ENCODE peak calls at places on chromosomes 16 and 17, in ten cellular contexts. G is hepatocyte; C is endothelial cell of umbilical vein; U is SJCRH30; M is naive thymus-derived CD4-positive, alpha-beta T cell; R is Peyer's patch; X is transverse colon; Y is adrenal gland; H is left ventricle myocardium inferior; A is CD8-positive, alpha-beta T cell. E is an unnamed sample. For H3K4me1 and H3K27me3, the result is how much of the 10 kb centered on the place peaks cover.

GRCh38 chr17:4980644-4981216 is 6.7 kb downstream of the CAMTA2 start:
- DNase-seq in G (peak), C (peak), U (peak), M (peak), R (peak), X (no peak), Y (no peak), H (no peak), A (peak), E (peak)

GRCh38 chr17:39753514-39754160 is 15.9 kb downstream of the GRB7 start:
- DNase-seq in G (peak), C (no peak), U (no peak), M (peak), R (peak), X (peak), Y (peak), H (peak), A (peak), E (peak)

GRCh38 chr16:17382514-17382913 is 88.2 kb downstream of the XYLT1 start:
- DNase-seq in G (no peak), C (no peak), U (no peak), M (no peak), R (no peak), X (no peak), Y (no peak), H (no peak), A (no peak), E (peak)

GRCh38 chr17:5446786-5447185 is 7.8 kb upstream of the C1QBP start:
- DNase-seq in G (no peak), C (no peak), U (no peak), M (no peak), R (no peak), X (no peak), Y (no peak), H (no peak), A (no peak), E (no peak)

GRCh38 chr17:82943339-82943738 is 103.5 kb upstream of the ZNF750 start:
- DNase-seq in G (no peak), C (no peak), U (no peak), M (no peak), R (no peak), X (no peak), Y (no peak), H (peak), A (no peak), E (no peak)

GRCh38 chr17:78998311-78999055 is 11.1 kb downstream of the CANT1 start:
- DNase-seq in G (no peak), C (no peak), U (no peak), M (no peak), R (no peak), X (peak), Y (peak), H (peak), A (no peak), E (peak)

GRCh38 chr17:57456622-57457021 is 200.3 kb downstream of the MSI2 start:
- DNase-seq in G (no peak), C (no peak), U (no peak), M (no peak), R (no peak), X (no peak), Y (no peak), H (no peak), A (no peak), E (no peak)

GRCh38 chr16:55678061-55678935 is 22.5 kb downstream of the SLC6A2 start:
- DNase-seq in G (no peak), C (no peak), U (no peak), M (no peak), R (no peak), X (no peak), Y (no peak), H (peak), A (no peak), E (no peak)

GRCh38 chr17:56486732-56487131 is 106.8 kb upstream of the NOG start:
- DNase-seq in G (no peak), C (no peak), U (no peak), M (no peak), R (no peak), X (no peak), Y (no peak), H (no peak), A (no peak), E (no peak)

GRCh38 chr17:31696703-31697325 is 162.2 kb downstream of the COPRS start:
- DNase-seq in G (no peak), C (no peak), U (no peak), M (no peak), R (no peak), X (no peak), Y (no peak), H (no peak), A (no peak), E (no peak)

GRCh38 chr16:3182608-3183444 is 5.2 kb upstream of the OR1F1 start:
- DNase-seq in G (no peak), C (peak), U (peak), M (no peak), R (peak), X (peak), Y (no peak), H (no peak), A (peak), E (peak)

GRCh38 chr17:9269350-9270035 is 248.2 kb downstream of the NTN1 start:
- DNase-seq in G (no peak), C (no peak), U (no peak), M (no peak), R (no peak), X (no peak), Y (no peak), H (no peak), A (no peak), E (no peak)

GRCh38 chr16:89315791-89316581 is 98.5 kb downstream of the ZNF778 start:
- DNase-seq in G (no peak), C (peak), U (no peak), M (peak), R (peak), X (peak), Y (peak), H (peak), A (peak), E (peak)
- H3K4me3 ChIP-seq in G (no peak), C (no peak), U (no peak), M (peak), R (no peak), X (no peak), Y (no peak), H (no peak), A (peak), E (no peak)

DNA sequence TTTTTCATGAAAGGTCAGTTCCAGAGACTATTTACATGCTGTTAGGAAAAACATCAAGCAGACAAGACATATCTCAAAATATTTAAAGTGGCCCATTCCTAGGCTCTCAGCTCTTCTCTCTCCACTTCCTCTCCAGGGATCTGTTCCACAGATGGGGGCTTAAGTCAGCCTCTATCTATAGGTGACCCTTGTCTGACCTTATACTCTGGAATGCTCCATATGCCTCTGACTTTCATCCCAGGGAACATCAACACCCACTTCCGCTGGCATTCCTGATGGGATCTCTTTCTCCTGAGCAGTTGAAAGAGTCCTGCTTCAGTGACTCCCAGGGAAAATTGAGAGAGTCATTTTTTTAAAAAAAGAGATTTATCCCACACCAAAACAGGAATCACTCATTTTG is 11.5 kb upstream of the WIPI1 start:
- DNase-seq in G (no peak), C (no peak), U (peak), M (no peak), R (no peak), X (no peak), Y (no peak), H (no peak), A (no peak), E (no peak)
- H3K4me1 ChIP-seq in G (under half), C (under half), U (under half), M (under half), R (under half), X (under half), Y (under half), H (under half), A (under half), E (under half)

GRCh38 chr17:73168667-73169066 is 3.9 kb downstream of the SSTR2 start:
- DNase-seq in G (no peak), C (no peak), U (no peak), M (no peak), R (no peak), X (no peak), Y (no peak), H (no peak), A (no peak), E (no peak)

GRCh38 chr17:73163043-73163442 is 1.8 kb upstream of the SSTR2 start:
- DNase-seq in G (no peak), C (no peak), U (no peak), M (no peak), R (no peak), X (no peak), Y (no peak), H (no peak), A (no peak), E (no peak)

GRCh38 chr17:73165616-73166404 is 1.0 kb downstream of the SSTR2 start:
- DNase-seq in G (no peak), C (no peak), U (no peak), M (no peak), R (no peak), X (no peak), Y (no peak), H (no peak), A (no peak), E (peak)

GRCh38 chr17:73170324-73170723 is 5.5 kb downstream of the SSTR2 start:
- DNase-seq in G (no peak), C (no peak), U (no peak), M (no peak), R (no peak), X (no peak), Y (no peak), H (no peak), A (no peak), E (no peak)

GRCh38 chr17:73166731-73167581 is 2.1 kb downstream of the SSTR2 start:
- DNase-seq in G (no peak), C (no peak), U (no peak), M (no peak), R (no peak), X (no peak), Y (no peak), H (no peak), A (no peak), E (no peak)
- H3K27me3 ChIP-seq in G (half or more), C (half or more), U (half or more), M (under half), R (under half), X (half or more), Y (under half), H (half or more), A (under half), E (under half)

DNA sequence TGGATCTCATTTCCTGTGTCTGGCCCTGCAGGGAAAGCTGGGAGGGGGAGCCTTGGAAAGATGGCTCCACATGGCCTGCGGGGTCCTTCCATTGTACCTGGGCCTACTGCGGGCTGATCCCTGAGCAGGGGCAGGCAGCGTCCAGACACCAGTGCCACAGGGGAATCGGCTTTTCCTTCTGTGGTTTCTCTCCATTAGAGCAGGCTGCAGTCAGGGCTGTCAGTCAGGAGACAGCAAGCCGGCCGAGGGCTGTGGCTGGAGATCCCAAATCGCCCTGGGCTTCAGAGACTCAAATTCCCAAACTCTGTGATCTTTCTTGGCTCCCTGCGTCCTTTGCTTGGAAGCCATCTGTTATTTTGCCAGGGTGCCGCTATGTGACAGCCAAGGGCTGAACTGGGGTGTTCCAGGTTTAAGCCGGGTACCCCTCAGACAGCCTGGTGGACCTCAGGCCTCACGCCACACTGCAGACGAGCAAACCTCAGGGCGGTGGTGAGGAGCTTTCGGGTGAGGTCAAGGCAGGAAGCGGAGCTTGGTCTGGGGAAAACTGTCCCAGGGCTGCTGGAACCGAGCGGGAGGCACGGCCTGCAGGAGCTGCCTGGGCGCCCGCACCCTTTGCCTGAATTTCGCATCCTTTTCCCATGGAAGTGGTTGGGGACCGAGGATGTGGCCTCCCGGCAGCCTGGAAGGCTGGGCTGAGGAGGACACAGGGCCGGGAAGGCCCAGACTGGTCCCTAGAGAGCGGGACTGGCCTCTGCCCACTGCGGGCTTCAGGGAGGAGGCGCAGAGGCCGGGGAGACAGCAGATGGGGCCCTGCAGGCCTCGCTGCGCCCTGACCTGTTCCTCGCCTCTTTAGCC is 1.5 kb upstream of the CPNE7 start:
- DNase-seq in G (no peak), C (no peak), U (peak), M (no peak), R (no peak), X (no peak), Y (no peak), H (no peak), A (no peak), E (peak)
- H3K4me3 ChIP-seq in G (no peak), C (no peak), U (no peak), M (no peak), R (no peak), X (peak), Y (no peak), H (peak), A (peak), E (no peak)

GRCh38 chr16:89106533-89107208 is 13.0 kb downstream of the ACSF3 start:
- DNase-seq in G (no peak), C (no peak), U (no peak), M (no peak), R (no peak), X (no peak), Y (no peak), H (no peak), A (no peak), E (no peak)
- H3K4me1 ChIP-seq in G (under half), C (under half), U (under half), M (under half), R (under half), X (under half), Y (under half), H (under half), A (under half), E (under half)

DNA sequence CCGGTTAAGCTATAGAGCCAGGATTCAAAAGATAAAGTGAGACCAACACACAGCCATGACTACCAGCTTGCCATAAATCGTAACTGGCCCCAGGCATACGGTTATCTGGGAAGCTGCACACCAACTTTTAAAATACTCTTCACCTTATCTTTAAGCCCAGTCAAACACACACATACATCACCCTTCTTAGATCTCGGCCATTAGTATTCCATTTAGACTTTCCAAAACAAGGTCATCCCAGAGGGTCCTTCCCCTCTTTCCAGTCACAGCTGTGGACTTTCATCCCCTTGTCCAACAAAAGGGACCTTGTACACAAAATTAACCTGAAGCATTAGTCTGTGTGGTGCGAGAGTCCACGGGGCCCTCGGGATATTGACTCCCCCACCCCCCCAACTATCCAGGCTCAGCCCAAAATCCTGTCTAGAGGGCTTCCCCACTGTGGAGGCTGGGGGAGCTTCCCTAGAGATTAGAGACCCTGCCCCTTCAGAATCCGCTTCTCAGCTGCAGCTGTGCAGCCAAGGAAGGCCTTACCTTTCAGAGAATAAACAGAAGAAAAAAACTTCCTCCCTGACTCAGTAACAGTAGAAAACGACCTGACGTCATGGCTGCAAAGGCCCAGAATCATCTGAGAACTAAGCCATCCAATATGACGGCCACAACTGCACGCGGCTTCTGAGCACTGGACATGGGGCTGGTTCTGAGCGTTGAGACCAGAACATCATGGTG is 9.9 kb downstream of the ZFHX3 start:
- DNase-seq in G (no peak), C (no peak), U (peak), M (no peak), R (no peak), X (no peak), Y (no peak), H (no peak), A (no peak), E (peak)
- H3K27me3 ChIP-seq in G (under half), C (under half), U (under half), M (under half), R (under half), X (under half), Y (under half), H (under half), A (under half), E (under half)